ENCODE peak calls at places on chromosomes 4 and X, in four cellular contexts. W, A, R and N are unnamed samples.

GRCh38 chrX:109856974-109857373 is 123.9 kb upstream of the ACSL4 start:
- DNase-seq in W (no peak), R (no peak), A (no peak), N (no peak)

GRCh38 chrX:110012818-110013484 is 10.0 kb downstream of the TMEM164 start:
- DNase-seq in R (no peak), W (no peak), A (no peak), N (no peak)

GRCh38 chr4:5078015-5078414 is 26.7 kb downstream of the STK32B start:
- DNase-seq in R (no peak), A (no peak), W (no peak), N (no peak)

GRCh38 chrX:19046343-19047215 is 62.7 kb upstream of the PHKA2 start:
- DNase-seq in W (no peak), A (no peak), R (no peak), N (no peak)

GRCh38 chr4:55395218-55395528 is 584 bp upstream of the TMEM165 start:
- DNase-seq in W (no peak), R (no peak), A (no peak), N (no peak)

GRCh38 chr4:3407171-3407771 is 34.5 kb upstream of the HGFAC start:
- DNase-seq in R (no peak), W (no peak), A (peak; percentile 13), N (peak; percentile 6)

GRCh38 chrX:153954618-153955450 is 10.4 kb upstream of the RENBP start:
- DNase-seq in A (no peak), R (no peak), W (no peak), N (no peak)

GRCh38 chr4:41178372-41179085 is 35.8 kb downstream of the APBB2 start:
- DNase-seq in W (no peak), A (no peak), R (no peak), N (no peak)

GRCh38 chrX:8323356-8323755 is 141.3 kb upstream of the VCX3B start:
- DNase-seq in A (no peak), W (no peak), R (no peak), N (no peak)

GRCh38 chr4:123350191-123350544 is 46.4 kb upstream of the SPRY1 start:
- DNase-seq in W (no peak), R (no peak), A (no peak), N (no peak)

GRCh38 chrX:18548996-18549395 is 122.9 kb downstream of the RS1 start:
- DNase-seq in R (no peak), A (no peak), W (no peak), N (no peak)

GRCh38 chr4:111954546-111954945 is 190.7 kb upstream of the FAM241A start:
- DNase-seq in W (no peak), A (no peak), R (no peak), N (no peak)

GRCh38 chrX:4935846-4936245 is 1222.4 kb upstream of the PRKX start:
- DNase-seq in A (peak; percentile 25), W (no peak), R (peak; percentile 38), N (peak; percentile 68)

GRCh38 chrX:153794897-153795816 is 689 bp downstream of the SSR4 start:
- DNase-seq in A (no peak), R (no peak), W (no peak), N (no peak)

GRCh38 chrX:24494544-24495113 is 29.5 kb downstream of the PDK3 start:
- DNase-seq in R (no peak), W (no peak), A (no peak), N (no peak)

GRCh38 chr4:3293410-3294391 is 880 bp downstream of the RGS12 start:
- DNase-seq in W (no peak), R (no peak), A (no peak), N (no peak)

GRCh38 chrX:152991123-152991522 is 2.8 kb downstream of the PNMA5 start:
- DNase-seq in R (no peak), A (no peak), W (no peak), N (no peak)

GRCh38 chr4:122044496-122044895 is 92.6 kb upstream of the TRPC3 start:
- DNase-seq in W (no peak), R (no peak), A (no peak), N (no peak)

GRCh38 chr4:176034936-176035335 is 30.7 kb upstream of the WDR17 start:
- DNase-seq in R (no peak), A (no peak), W (no peak), N (no peak)

GRCh38 chr4:168071304-168071703 is 21.0 kb upstream of the ANXA10 start:
- DNase-seq in W (no peak), A (no peak), R (no peak), N (no peak)

GRCh38 chr4:168082379-168082778 is 10.0 kb upstream of the ANXA10 start:
- DNase-seq in W (no peak), R (no peak), A (no peak), N (no peak)

GRCh38 chr4:168077726-168078239 is 14.6 kb upstream of the ANXA10 start:
- DNase-seq in W (no peak), A (no peak), R (no peak), N (no peak)

GRCh38 chr4:168074861-168075260 is 17.5 kb upstream of the ANXA10 start:
- DNase-seq in A (no peak), W (no peak), R (no peak), N (no peak)

DNA sequence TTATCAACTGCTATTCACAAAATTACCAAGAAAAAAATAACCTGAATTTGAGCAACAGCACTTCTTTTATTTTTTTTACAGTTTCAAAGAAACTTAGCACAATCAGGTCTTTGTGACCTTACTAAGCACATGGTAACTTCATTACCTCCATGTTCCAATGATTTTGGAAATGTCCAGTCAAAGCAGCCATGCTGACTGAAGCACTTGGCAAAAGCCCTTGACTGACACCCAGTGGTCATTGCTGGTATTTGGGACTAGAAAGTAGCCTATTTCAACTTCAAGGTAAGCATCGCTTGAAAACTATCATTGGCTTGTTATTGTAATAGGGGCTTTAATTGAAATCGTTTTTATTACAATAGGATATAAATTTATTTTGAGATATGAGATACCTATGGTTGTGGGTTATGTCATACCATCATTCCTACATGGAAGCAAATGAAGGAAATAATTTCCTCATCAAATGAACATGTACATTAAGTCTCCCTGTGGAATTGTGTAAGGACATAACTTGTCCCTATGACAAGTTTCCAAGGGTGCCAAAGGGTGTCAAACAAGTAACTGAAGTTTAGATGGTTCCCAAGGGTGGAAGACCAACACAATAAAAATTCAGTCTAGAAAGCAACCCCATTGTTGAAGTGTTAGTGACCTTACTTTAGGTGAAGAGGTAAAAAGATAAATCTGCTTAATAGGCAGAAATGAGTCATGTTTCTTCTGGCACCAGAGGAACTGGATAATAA is 15.2 kb upstream of the ANXA10 start:
- DNase-seq in W (no peak), R (peak; percentile 32), A (peak; percentile 27), N (no peak)
- TF ChIP-seq CTCF in W (peak; percentile 83), R (peak; percentile 64), A (peak; percentile 77), N (peak; percentile 77)

DNA sequence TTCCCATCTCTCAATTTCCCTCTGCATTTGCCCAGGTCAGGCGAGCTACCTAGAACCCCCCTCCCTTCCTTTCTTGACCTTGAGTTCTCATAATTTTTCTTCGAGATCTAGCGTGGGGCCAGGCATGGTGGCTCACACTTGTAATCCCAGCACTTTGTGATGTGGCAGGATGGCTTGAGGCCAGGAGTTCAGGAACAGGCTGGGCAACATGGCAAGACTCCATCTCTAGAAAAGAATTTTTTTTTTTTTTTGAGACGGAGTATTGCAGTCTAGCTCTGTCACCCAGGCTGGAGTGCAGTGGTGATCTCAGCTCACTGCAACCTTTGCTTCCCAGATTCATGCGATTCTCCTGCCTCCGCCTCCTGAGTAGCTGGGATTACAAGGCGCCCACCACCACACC is 4.5 kb upstream of the PORCN start:
- DNase-seq in A (no peak), R (no peak), W (no peak), N (no peak)
- TF ChIP-seq CTCF in A (no peak), R (no peak), W (no peak), N (no peak)

GRCh38 chrX:47956016-47956415 is 47.8 kb downstream of the ZNF182 start:
- DNase-seq in R (no peak), W (no peak), A (no peak), N (no peak)

GRCh38 chrX:47960400-47960799 is 43.4 kb downstream of the ZNF182 start:
- DNase-seq in R (no peak), W (no peak), A (no peak), N (peak; percentile 72)

DNA sequence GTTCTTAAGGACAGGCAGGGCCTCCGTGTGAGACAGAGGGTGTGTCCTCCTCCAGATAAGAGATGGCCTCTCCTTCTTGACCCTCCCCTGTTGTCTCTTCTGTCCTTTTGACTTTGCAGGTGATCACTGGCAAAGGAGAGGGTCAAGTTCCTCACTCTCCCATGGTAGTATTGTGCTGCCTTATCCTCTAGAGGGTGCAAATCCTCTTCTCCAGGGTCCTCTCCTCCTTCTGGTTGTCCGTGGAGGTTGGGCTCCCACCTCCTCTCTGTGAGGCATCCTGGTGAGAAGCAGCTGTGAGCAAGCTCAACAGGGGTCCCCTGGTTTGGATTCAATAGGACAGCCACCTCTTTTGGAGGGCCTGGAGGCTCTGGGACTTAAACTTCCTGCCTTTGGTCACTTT is 44.8 kb downstream of the ZNF182 start:
- DNase-seq in R (no peak), A (no peak), W (no peak), N (no peak)
- TF ChIP-seq CTCF in R (peak; percentile 24), A (no peak), W (peak; percentile 17), N (peak; percentile 26)

GRCh38 chrX:101117701-101118100 is 19.7 kb downstream of the CENPI start:
- DNase-seq in A (no peak), R (no peak), W (no peak), N (no peak)
- TF ChIP-seq CTCF in A (no peak), R (no peak), W (no peak), N (no peak)

GRCh38 chr4:83036991-83037390 is 2.0 kb downstream of the COPS4 start:
- DNase-seq in A (no peak), W (no peak), R (no peak), N (no peak)

GRCh38 chr4:83040269-83040668 is 5.3 kb downstream of the COPS4 start:
- DNase-seq in A (no peak), W (no peak), R (no peak), N (no peak)

GRCh38 chr4:83028976-83029375 is 6.0 kb upstream of the COPS4 start:
- DNase-seq in W (no peak), R (no peak), A (no peak), N (no peak)

GRCh38 chr4:83029688-83030087 is 5.3 kb upstream of the COPS4 start:
- DNase-seq in A (no peak), W (no peak), R (no peak), N (no peak)

DNA sequence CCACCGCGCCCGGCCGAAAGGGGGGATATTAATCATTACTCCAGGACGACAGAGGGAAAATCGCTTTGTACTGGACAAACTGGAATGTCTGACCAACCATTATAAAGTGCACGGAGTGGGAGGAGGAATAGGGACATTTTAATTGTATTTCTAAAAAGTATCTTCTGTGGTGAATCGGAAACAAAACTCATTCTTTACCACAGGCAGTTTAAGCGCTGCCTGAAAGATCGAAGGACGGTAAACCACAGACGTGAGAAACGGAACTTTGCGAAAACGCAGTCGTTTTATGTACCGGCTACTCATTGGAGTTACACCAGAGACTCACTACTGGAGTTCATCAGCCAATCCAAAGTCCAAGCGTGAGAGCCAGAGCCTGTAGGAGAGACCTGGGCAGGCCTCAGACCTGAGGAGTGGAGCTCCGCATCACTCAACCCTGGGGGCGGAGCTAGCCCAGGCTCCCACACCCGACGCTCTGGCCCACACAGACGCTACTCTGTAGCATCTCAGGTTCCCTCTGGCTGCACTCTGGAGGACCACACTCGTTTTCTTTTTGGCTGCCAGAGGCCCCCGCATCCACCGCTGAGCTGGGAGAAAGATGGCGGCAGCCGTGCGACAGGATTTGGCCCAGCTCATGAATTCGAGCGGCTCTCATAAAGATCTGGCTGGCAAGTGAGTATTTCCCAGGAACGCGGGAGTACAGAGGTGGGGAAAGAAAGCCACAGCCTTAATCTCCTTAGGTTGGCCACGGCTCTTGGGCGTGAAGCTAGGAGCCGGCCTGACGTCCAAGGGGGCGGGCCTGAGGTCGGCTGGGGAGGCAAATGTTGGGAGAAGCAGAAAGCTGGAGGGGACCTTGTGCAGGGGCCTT is at the start of gene COPS4:
- DNase-seq in R (peak; percentile 98), W (peak; percentile 96), A (peak; percentile 98), N (peak; percentile 98)
- TF ChIP-seq CTCF in R (peak; percentile 58), W (peak; percentile 75), A (peak; percentile 52), N (peak; percentile 44)